ENCODE peak calls at places on chromosomes 11 and 22, in four cellular contexts. U is epithelial cell of proximal tubule, K is heart right ventricle, M is fibroblast of lung. G is an unnamed sample.

GRCh38 chr11:13984616-13985474 is 22.3 kb downstream of the SPON1 start:
- DNase-seq in U (no peak), K (no peak), M (peak; percentile 89), G (peak; percentile 51)

GRCh38 chr22:22487059-22487458 is 21.5 kb downstream of the ZNF280B start:
- DNase-seq in U (no peak), K (no peak), M (no peak), G (no peak)

GRCh38 chr22:32660292-32660691 is 141.2 kb upstream of the TIMP3 start:
- DNase-seq in U (no peak), K (peak; percentile 71), M (peak; percentile 71), G (no peak)

GRCh38 chr11:46183819-46184218 is 62.6 kb upstream of the PHF21A start:
- DNase-seq in U (no peak), K (no peak), M (peak; percentile 33), G (no peak)

GRCh38 chr22:50020606-50021005 is 8.0 kb upstream of the IL17REL start:
- DNase-seq in U (no peak), K (no peak), M (no peak), G (no peak)

GRCh38 chr11:85182437-85183109 is 444.6 kb downstream of the DLG2 start:
- DNase-seq in U (peak; percentile 13), K (no peak), M (peak; percentile 20), G (no peak)

GRCh38 chr11:118151421-118151820 is 1.2 kb downstream of the SCN4B start:
- DNase-seq in U (no peak), K (no peak), M (no peak), G (no peak)

GRCh38 chr11:1862588-1863351 is 9.9 kb downstream of the LSP1 start:
- DNase-seq in U (no peak), K (peak; percentile 17), M (no peak), G (no peak)

GRCh38 chr11:95923730-95924413 is at the start of gene MTMR2:
- DNase-seq in U (no peak), K (peak; percentile 83), M (peak; percentile 76), G (no peak)

GRCh38 chr11:1238767-1239595 is 16.1 kb downstream of the MUC5B start:
- DNase-seq in U (no peak), K (no peak), M (no peak), G (no peak)

GRCh38 chr11:36354221-36355003 is 58.3 kb downstream of the PRR5L start:
- DNase-seq in U (no peak), K (no peak), M (no peak), G (peak; percentile 72)

GRCh38 chr22:42069801-42070516 is 653 bp downstream of the NAGA start:
- DNase-seq in U (no peak), K (no peak), M (no peak), G (no peak)

GRCh38 chr11:125245299-125245698 is 80.7 kb downstream of the PKNOX2 start:
- DNase-seq in U (no peak), K (no peak), M (no peak), G (no peak)

GRCh38 chr11:10072142-10072541 is 221.9 kb downstream of the SBF2 start:
- DNase-seq in U (no peak), K (no peak), M (peak; percentile 74), G (no peak)

GRCh38 chr11:34859496-34859895 is 56.7 kb downstream of the APIP start:
- DNase-seq in U (no peak), K (no peak), M (peak; percentile 23), G (no peak)

GRCh38 chr11:47466201-47466600 is 17.3 kb upstream of the RAPSN start:
- DNase-seq in U (no peak), K (no peak), M (peak; percentile 65), G (no peak)

GRCh38 chr11:77062924-77063323 is 3.8 kb upstream of the CAPN5 start:
- DNase-seq in U (no peak), K (no peak), M (no peak), G (no peak)
- TF ChIP-seq CTCF in U (peak; percentile 39), K (no peak), M (peak; percentile 21), G (no peak)

GRCh38 chr11:62775646-62776045 is 4.5 kb downstream of the TAF6L start:
- DNase-seq in U (no peak), K (no peak), M (no peak), G (no peak)
- H3K4me3 ChIP-seq in U (no peak overlapping the region), K (no peak overlapping the region), M (no peak overlapping the region), G (no peak overlapping the region)

GRCh38 chr22:47517062-47517461 is 754.6 kb downstream of the TBC1D22A start:
- DNase-seq in U (no peak), K (no peak), M (no peak), G (no peak)

GRCh38 chr22:47512617-47513016 is 750.2 kb downstream of the TBC1D22A start:
- DNase-seq in U (no peak), K (no peak), M (no peak), G (no peak)

GRCh38 chr22:47515384-47516125 is 753.1 kb downstream of the TBC1D22A start:
- DNase-seq in U (no peak), K (no peak), M (peak; percentile 37), G (no peak)
- TF ChIP-seq CTCF in U (no peak), K (peak; percentile 9), M (no peak), G (no peak)

DNA sequence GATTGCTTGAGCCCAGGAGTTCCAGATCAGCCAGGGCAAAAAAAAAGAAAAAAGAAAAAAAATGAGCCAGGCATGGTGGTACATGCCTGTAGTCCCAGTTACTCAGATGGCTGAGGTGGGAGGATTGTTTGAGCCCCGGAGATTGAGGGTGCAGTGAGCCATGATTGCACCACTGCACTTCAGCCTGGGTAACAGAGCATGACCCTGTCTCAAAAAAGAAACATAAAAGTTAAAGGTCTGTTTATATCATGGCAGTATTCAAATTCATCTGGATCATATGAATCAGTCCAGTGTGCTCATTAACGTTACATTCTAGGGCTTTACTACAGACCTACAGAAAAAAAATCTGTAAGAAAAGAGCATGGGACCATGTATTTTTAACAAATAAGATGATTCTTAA is 13.9 kb downstream of the HSD17B12 start:
- DNase-seq in U (no peak), K (no peak), M (no peak), G (no peak)
- H3K4me3 ChIP-seq in U (no peak overlapping the region), K (no peak overlapping the region), M (no peak overlapping the region), G (no peak overlapping the region)

GRCh38 chr11:111308140-111308539 is 9.8 kb downstream of the POU2AF3 start:
- DNase-seq in U (no peak), K (no peak), M (peak; percentile 74), G (no peak)

GRCh38 chr11:111306321-111306720 is 8.0 kb downstream of the POU2AF3 start:
- DNase-seq in U (no peak), K (no peak), M (no peak), G (no peak)

GRCh38 chr11:111309516-111309915 is 11.2 kb downstream of the POU2AF3 start:
- DNase-seq in U (no peak), K (no peak), M (no peak), G (no peak)

GRCh38 chr11:111305871-111306270 is 7.5 kb downstream of the POU2AF3 start:
- DNase-seq in U (no peak), K (no peak), M (no peak), G (no peak)

DNA sequence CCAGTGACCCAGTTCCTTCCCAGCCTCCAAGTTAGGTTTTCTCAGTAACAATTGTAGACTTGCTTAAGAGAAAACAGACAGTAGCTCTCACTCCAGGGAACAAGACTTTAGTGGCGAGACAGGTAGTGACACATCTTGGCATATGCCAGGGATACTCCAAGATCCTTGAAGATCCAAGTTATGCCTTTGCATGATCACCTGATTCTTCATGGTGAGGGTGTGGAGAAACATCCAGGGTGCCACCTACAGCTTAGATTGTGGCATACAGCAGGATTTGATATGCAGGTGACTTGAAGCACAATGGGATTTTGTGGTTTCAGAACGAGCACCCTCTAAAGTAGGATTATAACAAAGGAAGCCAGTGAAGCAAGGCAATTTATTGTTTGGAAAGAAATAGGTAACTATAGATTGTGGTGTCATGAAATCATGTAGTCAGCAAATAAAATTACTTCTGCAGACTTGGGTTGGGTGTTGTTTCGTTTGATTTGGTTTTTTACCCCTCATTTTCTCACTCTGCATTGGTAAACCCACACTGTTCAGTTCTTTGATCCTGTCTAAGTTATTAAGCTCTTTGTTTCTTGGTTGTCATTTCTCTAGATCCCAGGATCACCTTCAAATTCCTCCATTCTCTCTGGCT is 9.2 kb downstream of the POU2AF3 start:
- DNase-seq in U (no peak), K (no peak), M (no peak), G (no peak)
- TF ChIP-seq CTCF in U (no peak), K (no peak), M (no peak), G (no peak)

GRCh38 chr11:63920870-63921417 is 4.0 kb upstream of the RCOR2 start:
- DNase-seq in U (no peak), K (no peak), M (no peak), G (no peak)
- H3K4me3 ChIP-seq in U (no peak overlapping the region), K (no peak overlapping the region), M (no peak overlapping the region), G (no peak overlapping the region)

G was measured in AG04449.